ENCODE peak calls at places on chromosomes 7 and 10, in six cellular contexts. C, I, W, H, L and M are unnamed samples.

GRCh38 chr7:7352845-7353244 is 170.5 kb downstream of the C1GALT1 start:
- DNase-seq in I (no peak), W (no peak), H (no peak), L (no peak), C (no peak), M (no peak)

GRCh38 chr10:76150886-76151288 is 719.5 kb downstream of the LRMDA start:
- DNase-seq in H (no peak), I (no peak), W (no peak), C (no peak), L (no peak), M (no peak)

GRCh38 chr7:45157653-45158401 is at the start of gene RAMP3:
- DNase-seq in L (no peak), H (no peak), I (no peak), W (no peak), C (no peak), M (no peak)

GRCh38 chr7:49670991-49671390 is 102.4 kb upstream of the VWC2 start:
- DNase-seq in H (no peak), C (no peak), I (peak; percentile 1), L (no peak), W (no peak), M (no peak)

GRCh38 chr10:97024181-97025073 is 161.3 kb downstream of the SLIT1 start:
- DNase-seq in C (no peak), H (peak; percentile 89), W (no peak), I (peak; percentile 56), L (no peak), M (peak; percentile 29)

GRCh38 chr7:11557627-11558026 is 274.4 kb downstream of the THSD7A start:
- DNase-seq in L (no peak), W (peak; percentile 46), I (peak; percentile 40), H (peak; percentile 2), C (no peak), M (no peak)

GRCh38 chr7:110595694-110596093 is 495.2 kb upstream of the LRRN3 start:
- DNase-seq in W (no peak), H (no peak), I (no peak), L (no peak), C (no peak), M (no peak)

GRCh38 chr10:1149793-1150637 is 93.8 kb downstream of the WDR37 start:
- DNase-seq in I (no peak), W (no peak), L (no peak), H (no peak), C (no peak), M (no peak)

GRCh38 chr10:11724938-11725776 is 17.0 kb upstream of the ECHDC3 start:
- DNase-seq in W (no peak), L (no peak), I (peak; percentile 74), H (peak; percentile 54), C (peak; percentile 63), M (no peak)

GRCh38 chr10:130169136-130169888 is 33.1 kb downstream of the GLRX3 start:
- DNase-seq in C (no peak), H (peak; percentile 40), I (no peak), W (peak; percentile 82), L (no peak), M (no peak)

GRCh38 chr7:105790996-105791395 is 85.4 kb downstream of the ATXN7L1 start:
- DNase-seq in C (no peak), H (no peak), I (no peak), L (no peak), W (no peak), M (no peak)

GRCh38 chr7:30241767-30242166 is 42.6 kb upstream of the ZNRF2 start:
- DNase-seq in W (no peak), I (no peak), L (no peak), H (no peak), C (no peak), M (no peak)

GRCh38 chr7:15561840-15562239 is at the start of gene AGMO:
- DNase-seq in I (peak; percentile 68), H (peak; percentile 40), C (no peak), L (no peak), W (peak; percentile 33), M (no peak)

GRCh38 chr10:124164252-124164651 is 70.9 kb upstream of the CHST15 start:
- DNase-seq in W (no peak), I (no peak), H (no peak), L (no peak), C (no peak), M (no peak)

GRCh38 chr7:130865408-130866236 is 131.6 kb upstream of the KLF14 start:
- DNase-seq in L (no peak), W (no peak), H (no peak), I (no peak), C (no peak), M (no peak)

GRCh38 chr10:92712016-92712889 is 22.5 kb downstream of the HHEX start:
- DNase-seq in W (peak; percentile 76), L (no peak), H (peak; percentile 80), I (no peak), C (no peak), M (no peak)